ENCODE peak calls at places on chromosomes 1 and 21, in nine cellular contexts. E is HCT116, D is GM12878, Z is uterus, H is sigmoid colon, J is spleen, A is esophagus squamous epithelium, W is esophagus muscularis mucosa, N is suprapubic skin. B is an unnamed sample. For H3K4me1 and H3K27me3, the result is how much of the 10 kb centered on the place peaks cover.

GRCh38 chr21:33976082-33976979 is 60.7 kb upstream of the ATP5PO start:
- DNase-seq in N (no peak), A (no peak), W (no peak), Z (peak), J (no peak), E (no peak), D (peak), H (peak), B (no peak)

GRCh38 chr1:70372426-70372825 is 17.9 kb upstream of the ANKRD13C start:
- DNase-seq in Z (no peak), W (peak), D (no peak), J (no peak), N (no peak), E (no peak), A (no peak), H (no peak), B (no peak)

GRCh38 chr1:154220970-154221814 is 437 bp downstream of the UBAP2L start:
- DNase-seq in W (peak), J (peak), Z (no peak), A (peak), D (no peak), N (peak), H (peak), E (no peak), B (peak)

GRCh38 chr1:224433041-224433670 is 1.4 kb downstream of the WDR26 start:
- DNase-seq in Z (no peak), J (peak), A (no peak), E (no peak), N (no peak), H (no peak), W (no peak), D (no peak), B (peak)

GRCh38 chr1:233299450-233299849 is 3.9 kb upstream of the PCNX2 start:
- DNase-seq in W (no peak), Z (no peak), N (no peak), J (no peak), H (no peak), A (no peak), E (no peak), D (no peak), B (no peak)

GRCh38 chr1:171828794-171829193 is 12.5 kb upstream of the DNM3 start:
- DNase-seq in N (no peak), D (no peak), W (no peak), Z (no peak), A (no peak), H (no peak), E (no peak), J (no peak), B (no peak)

GRCh38 chr1:37999434-38000232 is 5.7 kb downstream of the FHL3 start:
- DNase-seq in H (peak), Z (peak), A (no peak), J (no peak), W (no peak), N (no peak), D (no peak), E (no peak), B (peak)

GRCh38 chr1:22747021-22747734 is 36.5 kb downstream of the EPHB2 start:
- DNase-seq in E (no peak), W (no peak), N (no peak), Z (no peak), A (no peak), D (no peak), J (no peak), H (no peak), B (no peak)

GRCh38 chr1:119774746-119775495 is 6.2 kb upstream of the HMGCS2 start:
- DNase-seq in Z (no peak), N (no peak), J (no peak), E (no peak), D (no peak), A (no peak), H (no peak), W (peak), B (no peak)

GRCh38 chr1:15260418-15261154 is 13.6 kb downstream of the FHAD1 start:
- DNase-seq in Z (no peak), A (no peak), E (peak), H (no peak), N (no peak), J (no peak), D (no peak), W (peak), B (peak)

GRCh38 chr1:52413410-52414104 is 9.2 kb downstream of the PRPF38A start:
- DNase-seq in Z (no peak), E (no peak), D (no peak), N (no peak), A (no peak), J (no peak), H (no peak), W (no peak), B (no peak)

GRCh38 chr1:201528631-201529260 is 10.2 kb upstream of the NAV1 start:
- DNase-seq in J (no peak), D (no peak), E (no peak), Z (no peak), N (no peak), A (no peak), H (no peak), W (no peak), B (no peak)

GRCh38 chr1:164064501-164064900 is 494.5 kb upstream of the PBX1 start:
- DNase-seq in J (no peak), D (no peak), A (no peak), E (no peak), N (no peak), W (no peak), H (no peak), Z (no peak), B (no peak)

GRCh38 chr1:25958475-25958874 is 39.4 kb downstream of the PAFAH2 start:
- DNase-seq in D (no peak), A (no peak), N (no peak), E (no peak), W (no peak), H (no peak), Z (no peak), J (no peak), B (no peak)

GRCh38 chr21:41374867-41375533 is 13.2 kb downstream of the MX2 start:
- DNase-seq in J (no peak), N (no peak), H (no peak), D (no peak), E (no peak), A (no peak), W (no peak), Z (peak), B (no peak)

GRCh38 chr1:172670791-172671190 is 11.9 kb downstream of the FASLG start:
- DNase-seq in J (no peak), E (no peak), W (no peak), Z (no peak), D (no peak), A (no peak), N (no peak), H (no peak), B (no peak)

GRCh38 chr1:152185544-152186391 is 26.7 kb upstream of the RPTN start:
- DNase-seq in N (no peak), E (peak), W (no peak), A (no peak), D (no peak), Z (no peak), J (no peak), H (no peak), B (no peak)

GRCh38 chr21:42010507-42011493 is 640 bp upstream of the ZBTB21 start:
- DNase-seq in N (peak), D (no peak), A (no peak), W (peak), H (no peak), E (no peak), Z (no peak), J (peak), B (peak)

GRCh38 chr1:192559115-192560006 is 16.2 kb upstream of the RGS1 start:
- DNase-seq in W (no peak), D (no peak), H (no peak), E (peak), J (no peak), N (no peak), Z (peak), A (no peak), B (no peak)

GRCh38 chr1:154803203-154803920 is 66.7 kb downstream of the KCNN3 start:
- DNase-seq in N (no peak), H (no peak), J (no peak), W (no peak), A (no peak), Z (no peak), D (no peak), E (no peak), B (no peak)

GRCh38 chr1:178530037-178530402 is 17.1 kb downstream of the TEX35 start:
- DNase-seq in A (no peak), E (peak), H (peak), J (peak), W (no peak), D (no peak), N (peak), Z (no peak), B (no peak)

GRCh38 chr21:41685511-41686149 is 81.2 kb downstream of the RIPK4 start:
- DNase-seq in D (no peak), N (no peak), A (no peak), J (no peak), Z (no peak), W (no peak), H (no peak), E (no peak), B (no peak)

GRCh38 chr1:144101397-144102050 is 129.7 kb upstream of the FAM72C start:
- DNase-seq in N (peak), H (peak), A (no peak), W (peak), E (no peak), J (peak), D (no peak), Z (peak), B (peak)

GRCh38 chr1:22277662-22278061 is 134.8 kb upstream of the WNT4 start:
- DNase-seq in A (no peak), H (no peak), D (no peak), N (no peak), E (no peak), Z (no peak), W (no peak), J (no peak), B (no peak)

GRCh38 chr1:99975569-99975968 is 5.8 kb downstream of the SLC35A3 start:
- DNase-seq in J (no peak), D (no peak), H (no peak), Z (no peak), A (no peak), N (no peak), E (no peak), W (no peak), B (no peak)

GRCh38 chr1:95002657-95003432 is 69.9 kb downstream of the ALG14 start:
- DNase-seq in N (no peak), E (no peak), W (peak), Z (peak), H (no peak), D (no peak), A (no peak), J (no peak), B (no peak)

GRCh38 chr1:87291107-87291506 is 37.6 kb upstream of the LMO4 start:
- DNase-seq in Z (no peak), H (no peak), A (no peak), N (no peak), J (no peak), W (no peak), E (no peak), D (no peak), B (no peak)

GRCh38 chr1:152408664-152409063 is 5.4 kb downstream of the CRNN start:
- DNase-seq in E (no peak), N (no peak), J (no peak), W (no peak), D (no peak), A (no peak), Z (no peak), H (no peak), B (no peak)

GRCh38 chr21:35988396-35989140 is 71.8 kb downstream of the SETD4 start:
- DNase-seq in H (no peak), W (no peak), E (no peak), N (no peak), J (no peak), D (no peak), A (no peak), Z (no peak), B (no peak)
- H3K4me1 ChIP-seq in H (under half), W (under half), E (under half), N (under half), J (under half), D (under half), A (under half), Z (under half), B (under half)

DNA sequence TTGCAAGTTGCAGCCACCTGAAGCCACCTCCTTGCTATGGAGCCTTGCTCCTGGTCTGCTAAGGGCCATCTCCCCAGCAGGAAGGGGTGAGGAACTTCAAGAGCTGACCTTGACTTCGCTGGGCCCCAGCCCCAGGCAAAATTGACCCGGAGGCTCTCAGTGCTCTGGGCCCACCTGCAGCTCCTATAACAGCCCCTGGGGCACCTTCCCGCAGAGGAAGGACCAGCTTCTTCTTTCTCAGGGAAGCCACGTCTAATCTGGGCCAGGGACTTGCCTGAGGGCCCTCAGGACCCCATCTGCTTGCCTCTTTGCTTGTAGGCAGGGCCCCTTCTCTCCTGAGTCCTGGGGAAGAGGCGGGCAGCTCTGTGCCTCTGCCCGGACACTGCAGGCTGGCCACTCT is 30.9 kb upstream of the GNPAT start:
- DNase-seq in A (no peak), J (no peak), W (no peak), D (no peak), N (no peak), E (no peak), H (no peak), Z (no peak), B (no peak)
- H3K27me3 ChIP-seq in A (under half), J (under half), W (under half), D (under half), N (under half), E (under half), H (under half), Z (under half), B (under half)

GRCh38 chr21:30391615-30392014 is 4.2 kb upstream of the KRTAP13-1 start:
- DNase-seq in N (no peak), A (no peak), Z (no peak), W (no peak), J (no peak), H (no peak), E (no peak), D (no peak), B (no peak)

GRCh38 chr21:30395731-30396130 is at the start of gene KRTAP13-1:
- DNase-seq in H (no peak), J (no peak), N (no peak), D (no peak), W (no peak), Z (no peak), E (no peak), A (no peak), B (no peak)
- TF ChIP-seq POLR2A in H (no peak), J (no peak), N (no peak), D (no peak), W (no peak), Z (no peak), E (no peak), A (no peak), B (no peak)

DNA sequence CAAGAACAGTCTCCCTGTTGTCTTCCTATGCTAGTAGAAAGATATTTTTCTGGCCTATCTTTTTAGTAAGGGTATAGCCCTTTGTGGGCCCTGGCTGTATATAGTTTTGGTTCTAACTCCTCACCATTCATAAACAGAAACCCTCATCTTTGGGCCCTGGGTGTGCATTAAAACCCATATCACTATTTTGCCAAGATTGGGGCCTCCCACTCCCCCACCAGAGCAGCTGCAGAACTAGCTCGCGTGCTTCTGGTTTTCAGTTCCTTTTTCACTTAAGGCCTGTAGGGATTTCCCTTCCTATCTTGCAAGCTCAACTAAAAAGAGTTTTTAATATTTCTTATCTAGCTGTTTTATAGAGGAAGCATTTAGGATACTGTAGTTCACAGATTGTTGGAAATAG is 106.4 kb downstream of the RGL1 start:
- DNase-seq in E (no peak), D (peak), N (no peak), H (no peak), Z (no peak), W (no peak), J (no peak), A (no peak), B (no peak)
- H3K4me1 ChIP-seq in E (under half), D (half or more), N (under half), H (under half), Z (under half), W (under half), J (under half), A (under half), B (under half)

GRCh38 chr1:2019571-2020309 is 595 bp downstream of the GABRD start:
- DNase-seq in N (no peak), J (no peak), E (no peak), D (no peak), Z (no peak), H (no peak), W (no peak), A (no peak), B (no peak)

GRCh38 chr1:2021550-2021949 is 2.4 kb downstream of the GABRD start:
- DNase-seq in N (no peak), Z (no peak), D (no peak), E (no peak), J (no peak), W (no peak), A (no peak), H (no peak), B (no peak)

GRCh38 chr1:2018217-2019161 is 656 bp upstream of the GABRD start:
- DNase-seq in J (no peak), Z (no peak), D (no peak), W (no peak), N (no peak), E (no peak), A (no peak), H (no peak), B (no peak)

GRCh38 chr1:2020310-2020655 is 1.1 kb downstream of the GABRD start:
- DNase-seq in N (no peak), D (no peak), A (no peak), H (no peak), E (no peak), Z (no peak), J (no peak), W (no peak), B (no peak)

DNA sequence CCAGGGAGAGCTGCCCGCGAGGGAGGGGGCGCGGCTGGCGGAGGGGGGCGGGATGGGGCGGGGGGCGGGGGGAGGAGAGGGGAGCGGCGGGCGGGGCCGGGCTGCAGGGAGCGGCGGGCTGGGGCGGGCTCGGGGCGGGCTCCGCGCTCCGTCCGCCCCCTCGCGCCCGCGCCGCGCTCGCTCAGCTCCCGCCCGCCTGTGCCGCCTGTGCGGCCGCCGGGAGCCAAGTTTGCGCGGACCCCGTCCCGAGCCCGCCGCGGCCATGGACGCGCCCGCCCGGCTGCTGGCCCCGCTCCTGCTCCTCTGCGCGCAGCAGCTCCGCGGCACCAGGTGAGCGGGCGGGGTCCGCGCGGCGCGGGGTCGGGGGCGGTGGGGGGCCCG is at the start of gene GABRD:
- DNase-seq in A (no peak), N (no peak), Z (no peak), H (no peak), J (no peak), E (no peak), W (no peak), D (no peak), B (no peak)
- H3K27me3 ChIP-seq in A (under half), N (half or more), Z (under half), H (half or more), J (half or more), E (under half), W (half or more), D (under half), B (under half)

GRCh38 chr1:244021427-244021826 is 29.7 kb upstream of the ZBTB18 start:
- DNase-seq in N (no peak), E (no peak), W (no peak), J (no peak), D (no peak), A (no peak), H (no peak), Z (no peak), B (no peak)
- TF ChIP-seq POLR2A in N (no peak), E (no peak), W (no peak), J (no peak), D (no peak), A (no peak), H (no peak), Z (no peak), B (no peak)

DNA sequence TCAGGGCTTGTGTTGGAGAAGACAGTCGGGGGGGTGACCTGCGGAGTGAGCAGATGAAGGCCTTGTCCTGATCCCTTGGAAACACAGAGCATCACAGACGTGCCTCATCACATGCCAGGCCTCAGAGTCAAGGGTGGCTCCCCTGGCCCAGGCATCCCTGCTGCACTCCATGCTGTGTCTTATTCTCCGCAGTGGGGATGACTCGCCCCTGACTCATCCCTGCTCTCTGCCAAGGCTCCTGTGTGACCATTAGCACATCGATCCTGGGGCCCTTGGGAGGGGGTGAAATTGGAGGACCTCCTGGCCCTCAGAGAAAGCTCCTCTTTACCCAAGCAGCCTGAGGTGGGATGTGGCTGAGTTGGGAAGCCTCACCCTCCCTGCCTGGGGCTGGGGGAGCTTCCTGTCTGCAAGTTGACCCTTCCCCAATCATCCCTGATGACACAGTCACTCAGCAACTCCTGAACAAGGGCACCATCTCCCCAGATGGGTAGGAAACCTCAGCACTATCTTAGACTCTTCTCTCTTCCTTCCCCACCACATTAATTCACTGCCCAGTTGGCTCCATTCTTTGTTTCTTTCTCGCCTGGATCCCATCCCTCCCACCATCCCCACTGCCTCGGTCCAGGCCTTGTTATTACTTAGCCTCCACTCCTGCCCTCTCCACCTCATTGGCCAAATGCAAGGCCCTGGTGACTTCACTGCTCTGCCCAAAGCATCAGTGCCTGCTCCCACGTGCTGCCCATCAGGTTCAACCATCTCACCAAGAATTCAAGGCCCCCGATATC is 74.6 kb downstream of the CAMK2N1 start:
- DNase-seq in A (no peak), J (no peak), N (no peak), E (peak), H (no peak), W (no peak), D (no peak), Z (no peak), B (no peak)
- H3K4me1 ChIP-seq in A (under half), J (under half), N (under half), E (under half), H (under half), W (under half), D (under half), Z (under half), B (under half)

GRCh38 chr1:90713741-90714509 is 3.2 kb downstream of the BARHL2 start:
- DNase-seq in W (peak), Z (no peak), J (no peak), D (no peak), H (no peak), E (no peak), N (no peak), A (no peak), B (no peak)
- H3K27me3 ChIP-seq in W (half or more), Z (under half), J (half or more), D (under half), H (half or more), E (under half), N (half or more), A (half or more), B (under half)

GRCh38 chr1:27624467-27625233 is 10.3 kb downstream of the FGR start:
- DNase-seq in Z (no peak), J (no peak), N (no peak), D (peak), H (no peak), E (no peak), W (no peak), A (no peak), B (no peak)

GRCh38 chr1:27628712-27629111 is 6.3 kb downstream of the FGR start:
- DNase-seq in H (no peak), Z (no peak), W (no peak), N (peak), A (no peak), J (peak), E (no peak), D (no peak), B (no peak)

GRCh38 chr1:27623327-27624212 is 11.4 kb downstream of the FGR start:
- DNase-seq in Z (no peak), E (no peak), A (no peak), D (no peak), H (no peak), N (peak), W (no peak), J (no peak), B (no peak)

GRCh38 chr1:27627051-27627450 is 7.9 kb downstream of the FGR start:
- DNase-seq in N (no peak), D (no peak), J (no peak), Z (no peak), H (no peak), E (no peak), W (no peak), A (no peak), B (no peak)

GRCh38 chr1:27626031-27626935 is 8.7 kb downstream of the FGR start:
- DNase-seq in E (no peak), W (no peak), N (peak), Z (no peak), A (no peak), H (no peak), J (no peak), D (peak), B (no peak)
- TF ChIP-seq POLR2A in E (no peak), W (no peak), N (no peak), Z (no peak), A (no peak), H (no peak), J (no peak), D (peak), B (no peak)

GRCh38 chr1:235861857-235862256 is 4.8 kb downstream of the LYST start:
- DNase-seq in N (no peak), W (no peak), A (no peak), J (no peak), Z (no peak), H (no peak), D (no peak), E (no peak), B (no peak)
- H3K4me1 ChIP-seq in N (under half), W (under half), A (under half), J (under half), Z (under half), H (under half), D (under half), E (under half), B (under half)

B was measured in ovary.